ENCODE peak calls at places on chromosomes 13 and 19, in five cellular contexts. B, R, L, O and Y are unnamed samples.

GRCh38 chr19:5804516-5805464 is at the start of gene NRTN:
- DNase-seq in L (no peak), B (no peak), O (peak), R (peak), Y (no peak)

GRCh38 chr13:35514801-35515502 is 38.5 kb upstream of the MAB21L1 start:
- DNase-seq in B (no peak), R (no peak), O (no peak), L (no peak), Y (no peak)

GRCh38 chr19:28130066-28130511 is 1082.9 kb downstream of the UQCRFS1 start:
- DNase-seq in O (no peak), R (no peak), L (no peak), B (no peak), Y (peak)

GRCh38 chr19:15323496-15324235 is 8.7 kb downstream of the BRD4 start:
- DNase-seq in O (no peak), L (no peak), R (no peak), B (peak), Y (no peak)

GRCh38 chr13:79423801-79424642 is 18.0 kb upstream of the RBM26 start:
- DNase-seq in B (peak), O (no peak), R (no peak), L (peak), Y (peak)

GRCh38 chr19:8401981-8402411 is 11.1 kb upstream of the MARCHF2 start:
- DNase-seq in L (no peak), O (no peak), B (no peak), R (no peak), Y (no peak)

GRCh38 chr19:8441725-8442544 is 2.8 kb upstream of the HNRNPM start:
- DNase-seq in L (no peak), O (no peak), R (no peak), B (peak), Y (no peak)

GRCh38 chr13:113552079-113552478 is 32.5 kb upstream of the TFDP1 start:
- DNase-seq in O (no peak), B (no peak), R (no peak), L (no peak), Y (no peak)

GRCh38 chr13:24183741-24184182 is 23.2 kb downstream of the SPATA13 start:
- DNase-seq in R (no peak), L (no peak), O (no peak), B (no peak), Y (peak)

GRCh38 chr13:93249259-93249917 is 22.8 kb downstream of the GPC6 start:
- DNase-seq in O (no peak), B (peak), L (peak), R (no peak), Y (peak)

GRCh38 chr19:17346109-17346671 is 8.8 kb downstream of the GTPBP3 start:
- DNase-seq in B (no peak), O (peak), L (no peak), R (peak), Y (no peak)

GRCh38 chr13:106034201-106034600 is 501.3 kb downstream of the EFNB2 start:
- DNase-seq in L (no peak), O (no peak), B (no peak), R (no peak), Y (no peak)

GRCh38 chr19:2253106-2254051 is 2.8 kb downstream of the JSRP1 start:
- DNase-seq in L (no peak), R (peak), B (no peak), O (peak), Y (no peak)

GRCh38 chr19:15479391-15480345 is at the start of gene PGLYRP2:
- DNase-seq in R (no peak), B (peak), O (no peak), L (no peak), Y (no peak)

GRCh38 chr13:112454648-112455334 is 78.6 kb downstream of the SPACA7 start:
- DNase-seq in L (no peak), O (no peak), R (no peak), B (no peak), Y (no peak)

GRCh38 chr19:3879656-3880055 is 829 bp upstream of the ATCAY start:
- DNase-seq in O (no peak), L (no peak), B (no peak), R (no peak), Y (no peak)
- TF ChIP-seq CTCF in O (no peak), L (no peak), B (no peak), R (no peak), Y (no peak)

DNA sequence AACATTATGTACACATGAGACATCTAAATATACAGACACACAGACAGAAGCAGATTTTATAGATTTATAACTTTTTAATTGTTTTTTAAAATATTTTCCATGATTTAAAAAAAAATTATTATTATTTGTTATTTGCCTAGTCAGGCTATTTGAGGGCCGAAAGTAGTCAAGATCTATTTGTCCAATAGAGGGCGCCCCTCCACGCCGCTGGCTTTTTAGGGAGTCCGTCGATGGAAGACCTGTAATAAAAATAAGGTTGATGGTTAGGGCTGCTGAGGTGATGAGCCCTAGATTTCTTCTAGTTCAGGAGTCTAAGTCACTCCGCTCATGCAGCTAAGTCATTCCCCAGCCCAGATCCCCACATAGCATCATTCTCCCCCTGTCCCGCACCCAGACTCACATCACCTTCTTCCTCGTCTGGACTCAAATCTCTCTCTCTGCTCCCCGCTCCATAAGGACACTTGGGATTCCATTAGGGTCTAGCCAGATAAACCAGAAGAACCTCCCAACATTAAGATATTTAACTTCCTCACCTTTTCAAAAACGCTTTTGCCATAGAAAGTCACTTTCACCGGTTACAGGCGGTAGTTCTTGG is 33.9 kb upstream of the CEACAM21 start:
- DNase-seq in B (no peak), R (peak), O (peak), L (no peak), Y (no peak)
- TF ChIP-seq CTCF in B (peak), R (peak), O (no peak), L (peak), Y (peak)

GRCh38 chr19:50290011-50290410 is 39.2 kb downstream of the KCNC3 start:
- DNase-seq in L (no peak), R (no peak), B (no peak), O (no peak), Y (no peak)
- TF ChIP-seq CTCF in L (no peak), R (no peak), B (no peak), O (no peak), Y (no peak)

DNA sequence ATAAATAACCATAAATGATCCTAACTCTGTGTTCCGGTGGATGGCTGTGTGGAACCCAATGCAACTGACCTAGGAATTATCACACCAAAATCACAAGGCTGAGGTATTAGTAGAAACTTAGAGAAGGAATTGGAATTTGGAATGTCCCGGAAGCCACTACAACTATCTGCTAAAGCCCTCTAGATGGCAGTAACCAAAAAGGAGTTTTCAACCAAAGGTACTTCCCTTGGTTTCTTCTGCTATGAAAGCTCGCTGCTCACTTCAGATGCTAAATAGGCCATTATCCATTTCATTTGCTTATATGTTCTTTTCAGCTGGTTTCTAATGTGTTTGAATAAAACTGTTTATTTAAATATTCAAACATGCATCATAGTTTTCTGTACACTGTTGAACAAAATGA is 1589.1 kb upstream of the SPRY2 start:
- DNase-seq in R (no peak), B (no peak), L (no peak), O (no peak), Y (peak)
- TF ChIP-seq CTCF in R (no peak), B (peak), L (no peak), O (no peak), Y (peak)

GRCh38 chr13:44306401-44307192 is 67.0 kb upstream of the SERP2 start:
- DNase-seq in R (no peak), L (peak), O (no peak), B (peak), Y (peak)
- TF ChIP-seq CTCF in R (no peak), L (no peak), O (no peak), B (no peak), Y (no peak)

GRCh38 chr13:45121421-45121820 is 1.1 kb downstream of the GTF2F2 start:
- DNase-seq in O (no peak), B (no peak), R (no peak), L (no peak), Y (peak)
- TF ChIP-seq CTCF in O (no peak), B (peak), R (no peak), L (peak), Y (peak)